ENCODE peak calls at places on chromosomes 3 and 15, in eight cellular contexts. One of them, this sample, is unnamed.

GRCh38 chr3:45170071-45170470 is 23.9 kb upstream of the CDCP1 start:
- DNase-seq in IMR-90: no peak
- DNase-seq in activated CD4-positive, alpha-beta T cell treated with anti-CD3 and anti-CD28 coated beads, Interleukin-2, amount 10 ng/mL, durations not matched to agents 24 days and 14 days: no peak
- DNase-seq in NCI-H510A: no peak
- DNase-seq in effector CD8-positive, alpha-beta T cell: no peak
- DNase-seq in fibroblast of pulmonary artery: no peak
- DNase-seq in stimulated activated CD4-positive, alpha-beta T cell treated with anti-CD3 and anti-CD28 coated beads, Interleukin-12 subunit alpha, Interleukin-12 subunit beta, amount 100 ng/mL, for 48 hours: no peak
- DNase-seq in mucosa of gallbladder: peak
- DNase-seq in this sample: no peak

GRCh38 chr15:90901799-90902655 is 1.1 kb upstream of the MAN2A2 start:
- DNase-seq in fibroblast of pulmonary artery: peak
- DNase-seq in activated CD4-positive, alpha-beta T cell treated with anti-CD3 and anti-CD28 coated beads, Interleukin-2, amount 10 ng/mL, durations not matched to agents 24 days and 14 days: peak
- DNase-seq in NCI-H510A: peak
- DNase-seq in stimulated activated CD4-positive, alpha-beta T cell treated with anti-CD3 and anti-CD28 coated beads, Interleukin-12 subunit alpha, Interleukin-12 subunit beta, amount 100 ng/mL, for 48 hours: peak
- DNase-seq in effector CD8-positive, alpha-beta T cell: peak
- DNase-seq in IMR-90: peak
- DNase-seq in mucosa of gallbladder: peak
- DNase-seq in this sample: peak

GRCh38 chr3:65582012-65582717 is 456.6 kb downstream of the MAGI1 start:
- DNase-seq in NCI-H510A: no peak
- DNase-seq in mucosa of gallbladder: no peak
- DNase-seq in effector CD8-positive, alpha-beta T cell: no peak
- DNase-seq in fibroblast of pulmonary artery: no peak
- DNase-seq in stimulated activated CD4-positive, alpha-beta T cell treated with anti-CD3 and anti-CD28 coated beads, Interleukin-12 subunit alpha, Interleukin-12 subunit beta, amount 100 ng/mL, for 48 hours: no peak
- DNase-seq in activated CD4-positive, alpha-beta T cell treated with anti-CD3 and anti-CD28 coated beads, Interleukin-2, amount 10 ng/mL, durations not matched to agents 24 days and 14 days: no peak
- DNase-seq in IMR-90: no peak
- DNase-seq in this sample: no peak

GRCh38 chr3:132348531-132348930 is 31.3 kb downstream of the ACP3 start:
- DNase-seq in stimulated activated CD4-positive, alpha-beta T cell treated with anti-CD3 and anti-CD28 coated beads, Interleukin-12 subunit alpha, Interleukin-12 subunit beta, amount 100 ng/mL, for 48 hours: no peak
- DNase-seq in fibroblast of pulmonary artery: no peak
- DNase-seq in effector CD8-positive, alpha-beta T cell: no peak
- DNase-seq in mucosa of gallbladder: no peak
- DNase-seq in IMR-90: no peak
- DNase-seq in NCI-H510A: no peak
- DNase-seq in activated CD4-positive, alpha-beta T cell treated with anti-CD3 and anti-CD28 coated beads, Interleukin-2, amount 10 ng/mL, durations not matched to agents 24 days and 14 days: no peak
- DNase-seq in this sample: no peak

GRCh38 chr3:45021524-45021923 is 4.6 kb upstream of the CLEC3B start:
- DNase-seq in IMR-90: no peak
- DNase-seq in mucosa of gallbladder: no peak
- DNase-seq in stimulated activated CD4-positive, alpha-beta T cell treated with anti-CD3 and anti-CD28 coated beads, Interleukin-12 subunit alpha, Interleukin-12 subunit beta, amount 100 ng/mL, for 48 hours: no peak
- DNase-seq in NCI-H510A: no peak
- DNase-seq in activated CD4-positive, alpha-beta T cell treated with anti-CD3 and anti-CD28 coated beads, Interleukin-2, amount 10 ng/mL, durations not matched to agents 24 days and 14 days: no peak
- DNase-seq in fibroblast of pulmonary artery: no peak
- DNase-seq in effector CD8-positive, alpha-beta T cell: no peak
- DNase-seq in this sample: no peak

GRCh38 chr3:179801263-179801662 is 148.4 kb downstream of the USP13 start:
- DNase-seq in IMR-90: peak
- DNase-seq in stimulated activated CD4-positive, alpha-beta T cell treated with anti-CD3 and anti-CD28 coated beads, Interleukin-12 subunit alpha, Interleukin-12 subunit beta, amount 100 ng/mL, for 48 hours: no peak
- DNase-seq in activated CD4-positive, alpha-beta T cell treated with anti-CD3 and anti-CD28 coated beads, Interleukin-2, amount 10 ng/mL, durations not matched to agents 24 days and 14 days: no peak
- DNase-seq in NCI-H510A: no peak
- DNase-seq in effector CD8-positive, alpha-beta T cell: no peak
- DNase-seq in fibroblast of pulmonary artery: peak
- DNase-seq in mucosa of gallbladder: no peak
- DNase-seq in this sample: no peak

GRCh38 chr15:101368086-101368780 is 73.2 kb upstream of the SNRPA1 start:
- DNase-seq in IMR-90: no peak
- DNase-seq in NCI-H510A: no peak
- DNase-seq in fibroblast of pulmonary artery: no peak
- DNase-seq in stimulated activated CD4-positive, alpha-beta T cell treated with anti-CD3 and anti-CD28 coated beads, Interleukin-12 subunit alpha, Interleukin-12 subunit beta, amount 100 ng/mL, for 48 hours: no peak
- DNase-seq in effector CD8-positive, alpha-beta T cell: no peak
- DNase-seq in mucosa of gallbladder: peak
- DNase-seq in activated CD4-positive, alpha-beta T cell treated with anti-CD3 and anti-CD28 coated beads, Interleukin-2, amount 10 ng/mL, durations not matched to agents 24 days and 14 days: no peak
- DNase-seq in this sample: no peak

GRCh38 chr3:130894130-130894872 is 417 bp downstream of the ATP2C1 start:
- DNase-seq in fibroblast of pulmonary artery: peak
- DNase-seq in mucosa of gallbladder: peak
- DNase-seq in stimulated activated CD4-positive, alpha-beta T cell treated with anti-CD3 and anti-CD28 coated beads, Interleukin-12 subunit alpha, Interleukin-12 subunit beta, amount 100 ng/mL, for 48 hours: no peak
- DNase-seq in effector CD8-positive, alpha-beta T cell: peak
- DNase-seq in activated CD4-positive, alpha-beta T cell treated with anti-CD3 and anti-CD28 coated beads, Interleukin-2, amount 10 ng/mL, durations not matched to agents 24 days and 14 days: peak
- DNase-seq in IMR-90: no peak
- DNase-seq in NCI-H510A: no peak
- DNase-seq in this sample: peak

GRCh38 chr15:89444855-89445254 is 51.5 kb downstream of the RHCG start:
- DNase-seq in fibroblast of pulmonary artery: no peak
- DNase-seq in activated CD4-positive, alpha-beta T cell treated with anti-CD3 and anti-CD28 coated beads, Interleukin-2, amount 10 ng/mL, durations not matched to agents 24 days and 14 days: no peak
- DNase-seq in stimulated activated CD4-positive, alpha-beta T cell treated with anti-CD3 and anti-CD28 coated beads, Interleukin-12 subunit alpha, Interleukin-12 subunit beta, amount 100 ng/mL, for 48 hours: no peak
- DNase-seq in NCI-H510A: no peak
- DNase-seq in effector CD8-positive, alpha-beta T cell: no peak
- DNase-seq in mucosa of gallbladder: no peak
- DNase-seq in IMR-90: no peak
- DNase-seq in this sample: no peak

GRCh38 chr3:72797773-72798543 is 50.3 kb downstream of the SHQ1 start:
- DNase-seq in mucosa of gallbladder: no peak
- DNase-seq in IMR-90: peak
- DNase-seq in stimulated activated CD4-positive, alpha-beta T cell treated with anti-CD3 and anti-CD28 coated beads, Interleukin-12 subunit alpha, Interleukin-12 subunit beta, amount 100 ng/mL, for 48 hours: no peak
- DNase-seq in effector CD8-positive, alpha-beta T cell: no peak
- DNase-seq in NCI-H510A: no peak
- DNase-seq in fibroblast of pulmonary artery: peak
- DNase-seq in activated CD4-positive, alpha-beta T cell treated with anti-CD3 and anti-CD28 coated beads, Interleukin-2, amount 10 ng/mL, durations not matched to agents 24 days and 14 days: no peak
- DNase-seq in this sample: no peak

GRCh38 chr15:93265046-93265658 is 176.1 kb upstream of the RGMA start:
- DNase-seq in NCI-H510A: peak
- DNase-seq in stimulated activated CD4-positive, alpha-beta T cell treated with anti-CD3 and anti-CD28 coated beads, Interleukin-12 subunit alpha, Interleukin-12 subunit beta, amount 100 ng/mL, for 48 hours: no peak
- DNase-seq in mucosa of gallbladder: no peak
- DNase-seq in IMR-90: no peak
- DNase-seq in effector CD8-positive, alpha-beta T cell: no peak
- DNase-seq in activated CD4-positive, alpha-beta T cell treated with anti-CD3 and anti-CD28 coated beads, Interleukin-2, amount 10 ng/mL, durations not matched to agents 24 days and 14 days: no peak
- DNase-seq in fibroblast of pulmonary artery: no peak
- DNase-seq in this sample: no peak

GRCh38 chr15:58453931-58454793 is 22.4 kb downstream of the LIPC start:
- DNase-seq in fibroblast of pulmonary artery: no peak
- DNase-seq in activated CD4-positive, alpha-beta T cell treated with anti-CD3 and anti-CD28 coated beads, Interleukin-2, amount 10 ng/mL, durations not matched to agents 24 days and 14 days: peak
- DNase-seq in stimulated activated CD4-positive, alpha-beta T cell treated with anti-CD3 and anti-CD28 coated beads, Interleukin-12 subunit alpha, Interleukin-12 subunit beta, amount 100 ng/mL, for 48 hours: peak
- DNase-seq in effector CD8-positive, alpha-beta T cell: no peak
- DNase-seq in IMR-90: no peak
- DNase-seq in NCI-H510A: no peak
- DNase-seq in mucosa of gallbladder: no peak
- DNase-seq in this sample: no peak

GRCh38 chr3:186417791-186418190 is 55.8 kb upstream of the DGKG start:
- DNase-seq in IMR-90: peak
- DNase-seq in fibroblast of pulmonary artery: peak
- DNase-seq in activated CD4-positive, alpha-beta T cell treated with anti-CD3 and anti-CD28 coated beads, Interleukin-2, amount 10 ng/mL, durations not matched to agents 24 days and 14 days: no peak
- DNase-seq in NCI-H510A: no peak
- DNase-seq in stimulated activated CD4-positive, alpha-beta T cell treated with anti-CD3 and anti-CD28 coated beads, Interleukin-12 subunit alpha, Interleukin-12 subunit beta, amount 100 ng/mL, for 48 hours: no peak
- DNase-seq in effector CD8-positive, alpha-beta T cell: no peak
- DNase-seq in mucosa of gallbladder: no peak
- DNase-seq in this sample: no peak

GRCh38 chr15:80549191-80549590 is 145.0 kb downstream of the ARNT2 start:
- DNase-seq in mucosa of gallbladder: no peak
- DNase-seq in fibroblast of pulmonary artery: peak
- DNase-seq in IMR-90: peak
- DNase-seq in effector CD8-positive, alpha-beta T cell: no peak
- DNase-seq in NCI-H510A: no peak
- DNase-seq in activated CD4-positive, alpha-beta T cell treated with anti-CD3 and anti-CD28 coated beads, Interleukin-2, amount 10 ng/mL, durations not matched to agents 24 days and 14 days: no peak
- DNase-seq in stimulated activated CD4-positive, alpha-beta T cell treated with anti-CD3 and anti-CD28 coated beads, Interleukin-12 subunit alpha, Interleukin-12 subunit beta, amount 100 ng/mL, for 48 hours: no peak
- DNase-seq in this sample: no peak

GRCh38 chr15:39598958-39599845 is 18.3 kb downstream of the THBS1 start:
- DNase-seq in stimulated activated CD4-positive, alpha-beta T cell treated with anti-CD3 and anti-CD28 coated beads, Interleukin-12 subunit alpha, Interleukin-12 subunit beta, amount 100 ng/mL, for 48 hours: no peak
- DNase-seq in effector CD8-positive, alpha-beta T cell: no peak
- DNase-seq in NCI-H510A: no peak
- DNase-seq in mucosa of gallbladder: no peak
- DNase-seq in IMR-90: peak
- DNase-seq in activated CD4-positive, alpha-beta T cell treated with anti-CD3 and anti-CD28 coated beads, Interleukin-2, amount 10 ng/mL, durations not matched to agents 24 days and 14 days: no peak
- DNase-seq in fibroblast of pulmonary artery: peak
- DNase-seq in this sample: no peak

GRCh38 chr3:42728668-42729364 is 26.2 kb upstream of the HHATL start:
- DNase-seq in fibroblast of pulmonary artery: no peak
- DNase-seq in mucosa of gallbladder: no peak
- DNase-seq in effector CD8-positive, alpha-beta T cell: no peak
- DNase-seq in NCI-H510A: no peak
- DNase-seq in stimulated activated CD4-positive, alpha-beta T cell treated with anti-CD3 and anti-CD28 coated beads, Interleukin-12 subunit alpha, Interleukin-12 subunit beta, amount 100 ng/mL, for 48 hours: no peak
- DNase-seq in activated CD4-positive, alpha-beta T cell treated with anti-CD3 and anti-CD28 coated beads, Interleukin-2, amount 10 ng/mL, durations not matched to agents 24 days and 14 days: no peak
- DNase-seq in IMR-90: no peak
- DNase-seq in this sample: no peak

GRCh38 chr15:71437919-71438318 is 322.6 kb downstream of the THSD4 start:
- DNase-seq in mucosa of gallbladder: no peak
- DNase-seq in effector CD8-positive, alpha-beta T cell: no peak
- DNase-seq in NCI-H510A: no peak
- DNase-seq in stimulated activated CD4-positive, alpha-beta T cell treated with anti-CD3 and anti-CD28 coated beads, Interleukin-12 subunit alpha, Interleukin-12 subunit beta, amount 100 ng/mL, for 48 hours: no peak
- DNase-seq in fibroblast of pulmonary artery: no peak
- DNase-seq in IMR-90: no peak
- DNase-seq in activated CD4-positive, alpha-beta T cell treated with anti-CD3 and anti-CD28 coated beads, Interleukin-2, amount 10 ng/mL, durations not matched to agents 24 days and 14 days: peak
- DNase-seq in this sample: no peak

GRCh38 chr3:45642731-45643152 is 46.5 kb upstream of the SACM1L start:
- DNase-seq in mucosa of gallbladder: no peak
- DNase-seq in stimulated activated CD4-positive, alpha-beta T cell treated with anti-CD3 and anti-CD28 coated beads, Interleukin-12 subunit alpha, Interleukin-12 subunit beta, amount 100 ng/mL, for 48 hours: no peak
- DNase-seq in IMR-90: peak
- DNase-seq in activated CD4-positive, alpha-beta T cell treated with anti-CD3 and anti-CD28 coated beads, Interleukin-2, amount 10 ng/mL, durations not matched to agents 24 days and 14 days: no peak
- DNase-seq in effector CD8-positive, alpha-beta T cell: no peak
- DNase-seq in fibroblast of pulmonary artery: peak
- DNase-seq in NCI-H510A: no peak
- DNase-seq in this sample: no peak

GRCh38 chr3:124974691-124975090 is 40.1 kb upstream of the MUC13 start:
- DNase-seq in NCI-H510A: no peak
- DNase-seq in fibroblast of pulmonary artery: no peak
- DNase-seq in effector CD8-positive, alpha-beta T cell: no peak
- DNase-seq in mucosa of gallbladder: no peak
- DNase-seq in activated CD4-positive, alpha-beta T cell treated with anti-CD3 and anti-CD28 coated beads, Interleukin-2, amount 10 ng/mL, durations not matched to agents 24 days and 14 days: no peak
- DNase-seq in IMR-90: no peak
- DNase-seq in stimulated activated CD4-positive, alpha-beta T cell treated with anti-CD3 and anti-CD28 coated beads, Interleukin-12 subunit alpha, Interleukin-12 subunit beta, amount 100 ng/mL, for 48 hours: no peak
- DNase-seq in this sample: peak

GRCh38 chr15:101148881-101149664 is 102.8 kb downstream of the CHSY1 start:
- DNase-seq in stimulated activated CD4-positive, alpha-beta T cell treated with anti-CD3 and anti-CD28 coated beads, Interleukin-12 subunit alpha, Interleukin-12 subunit beta, amount 100 ng/mL, for 48 hours: no peak
- DNase-seq in mucosa of gallbladder: no peak
- DNase-seq in IMR-90: no peak
- DNase-seq in NCI-H510A: no peak
- DNase-seq in effector CD8-positive, alpha-beta T cell: no peak
- DNase-seq in fibroblast of pulmonary artery: no peak
- DNase-seq in activated CD4-positive, alpha-beta T cell treated with anti-CD3 and anti-CD28 coated beads, Interleukin-2, amount 10 ng/mL, durations not matched to agents 24 days and 14 days: no peak
- DNase-seq in this sample: no peak

GRCh38 chr3:9279959-9280358 is 30.5 kb upstream of the SRGAP3 start:
- DNase-seq in NCI-H510A: no peak
- DNase-seq in IMR-90: peak
- DNase-seq in fibroblast of pulmonary artery: no peak
- DNase-seq in activated CD4-positive, alpha-beta T cell treated with anti-CD3 and anti-CD28 coated beads, Interleukin-2, amount 10 ng/mL, durations not matched to agents 24 days and 14 days: no peak
- DNase-seq in effector CD8-positive, alpha-beta T cell: no peak
- DNase-seq in stimulated activated CD4-positive, alpha-beta T cell treated with anti-CD3 and anti-CD28 coated beads, Interleukin-12 subunit alpha, Interleukin-12 subunit beta, amount 100 ng/mL, for 48 hours: no peak
- DNase-seq in mucosa of gallbladder: no peak
- DNase-seq in this sample: no peak

GRCh38 chr3:17942856-17943255 is 200.4 kb upstream of the TBC1D5 start:
- DNase-seq in NCI-H510A: no peak
- DNase-seq in activated CD4-positive, alpha-beta T cell treated with anti-CD3 and anti-CD28 coated beads, Interleukin-2, amount 10 ng/mL, durations not matched to agents 24 days and 14 days: no peak
- DNase-seq in effector CD8-positive, alpha-beta T cell: no peak
- DNase-seq in mucosa of gallbladder: no peak
- DNase-seq in stimulated activated CD4-positive, alpha-beta T cell treated with anti-CD3 and anti-CD28 coated beads, Interleukin-12 subunit alpha, Interleukin-12 subunit beta, amount 100 ng/mL, for 48 hours: no peak
- DNase-seq in IMR-90: no peak
- DNase-seq in fibroblast of pulmonary artery: no peak
- DNase-seq in this sample: no peak

GRCh38 chr3:87792532-87793321 is 266.1 kb downstream of the CGGBP1 start:
- DNase-seq in IMR-90: no peak
- DNase-seq in effector CD8-positive, alpha-beta T cell: no peak
- DNase-seq in NCI-H510A: no peak
- DNase-seq in activated CD4-positive, alpha-beta T cell treated with anti-CD3 and anti-CD28 coated beads, Interleukin-2, amount 10 ng/mL, durations not matched to agents 24 days and 14 days: peak
- DNase-seq in mucosa of gallbladder: no peak
- DNase-seq in fibroblast of pulmonary artery: no peak
- DNase-seq in stimulated activated CD4-positive, alpha-beta T cell treated with anti-CD3 and anti-CD28 coated beads, Interleukin-12 subunit alpha, Interleukin-12 subunit beta, amount 100 ng/mL, for 48 hours: no peak
- DNase-seq in this sample: no peak

GRCh38 chr3:10417849-10418248 is 87.5 kb downstream of the ATP2B2 start:
- DNase-seq in NCI-H510A: no peak
- DNase-seq in IMR-90: peak
- DNase-seq in fibroblast of pulmonary artery: peak
- DNase-seq in activated CD4-positive, alpha-beta T cell treated with anti-CD3 and anti-CD28 coated beads, Interleukin-2, amount 10 ng/mL, durations not matched to agents 24 days and 14 days: peak
- DNase-seq in effector CD8-positive, alpha-beta T cell: no peak
- DNase-seq in mucosa of gallbladder: no peak
- DNase-seq in stimulated activated CD4-positive, alpha-beta T cell treated with anti-CD3 and anti-CD28 coated beads, Interleukin-12 subunit alpha, Interleukin-12 subunit beta, amount 100 ng/mL, for 48 hours: no peak
- DNase-seq in this sample: no peak

GRCh38 chr3:25803833-25804232 is 13.9 kb downstream of the OXSM start:
- DNase-seq in mucosa of gallbladder: no peak
- DNase-seq in stimulated activated CD4-positive, alpha-beta T cell treated with anti-CD3 and anti-CD28 coated beads, Interleukin-12 subunit alpha, Interleukin-12 subunit beta, amount 100 ng/mL, for 48 hours: no peak
- DNase-seq in NCI-H510A: no peak
- DNase-seq in effector CD8-positive, alpha-beta T cell: no peak
- DNase-seq in IMR-90: no peak
- DNase-seq in fibroblast of pulmonary artery: no peak
- DNase-seq in activated CD4-positive, alpha-beta T cell treated with anti-CD3 and anti-CD28 coated beads, Interleukin-2, amount 10 ng/mL, durations not matched to agents 24 days and 14 days: no peak
- DNase-seq in this sample: no peak

This sample was measured in left colon.